ENCODE peak calls at places on chromosomes 7 and 10, in ten cellular contexts. V, A, Y, R, K, P, N, D, J and H are unnamed samples.

GRCh38 chr7:26490631-26491624 is 199.3 kb downstream of the SNX10 start:
- DNase-seq in V (no peak), A (no peak), Y (no peak), R (no peak), K (no peak), P (no peak), N (no peak), D (no peak), J (no peak), H (no peak)

GRCh38 chr10:75476569-75476968 is 45.1 kb downstream of the LRMDA start:
- DNase-seq in V (no peak), A (no peak), Y (no peak), R (no peak), K (no peak), P (no peak), N (no peak), D (no peak), J (no peak), H (no peak)

GRCh38 chr10:129169115-129169514 is 297.9 kb upstream of the MGMT start:
- DNase-seq in V (no peak), A (no peak), Y (no peak), R (no peak), K (no peak), P (no peak), N (no peak), D (no peak), J (no peak), H (no peak)

GRCh38 chr7:42272793-42273665 is 36.0 kb upstream of the GLI3 start:
- DNase-seq in V (no peak), A (peak), Y (no peak), R (no peak), K (peak), P (peak), N (no peak), D (no peak), J (no peak), H (no peak)

GRCh38 chr10:103772096-103772845 is 83.1 kb downstream of the SH3PXD2A start:
- DNase-seq in V (peak), A (peak), Y (peak), R (peak), K (peak), P (peak), N (peak), D (no peak), J (peak), H (peak)

GRCh38 chr7:464712-465461 is 54.8 kb downstream of the PDGFA start:
- DNase-seq in V (no peak), A (no peak), Y (no peak), R (peak), K (peak), P (no peak), N (no peak), D (no peak), J (peak), H (no peak)

GRCh38 chr10:112813866-112814596 is 136.0 kb upstream of the TCF7L2 start:
- DNase-seq in V (no peak), A (no peak), Y (no peak), R (no peak), K (no peak), P (no peak), N (no peak), D (no peak), J (no peak), H (no peak)

GRCh38 chr7:103547451-103548284 is 101.7 kb upstream of the SLC26A5 start:
- DNase-seq in V (no peak), A (no peak), Y (no peak), R (no peak), K (no peak), P (no peak), N (no peak), D (no peak), J (no peak), H (no peak)

GRCh38 chr10:1174022-1174421 is 117.8 kb downstream of the WDR37 start:
- DNase-seq in V (no peak), A (no peak), Y (no peak), R (no peak), K (no peak), P (no peak), N (no peak), D (no peak), J (peak), H (no peak)

GRCh38 chr10:5628798-5629788 is 37.3 kb downstream of the ASB13 start:
- DNase-seq in V (no peak), A (no peak), Y (no peak), R (no peak), K (peak), P (no peak), N (no peak), D (no peak), J (no peak), H (peak)

GRCh38 chr10:107232013-107232412 is 67.5 kb upstream of the SORCS1 start:
- DNase-seq in V (no peak), A (no peak), Y (no peak), R (no peak), K (no peak), P (no peak), N (no peak), D (no peak), J (no peak), H (no peak)

GRCh38 chr10:12380999-12381398 is 31.7 kb downstream of the CAMK1D start:
- DNase-seq in V (no peak), A (no peak), Y (no peak), R (no peak), K (no peak), P (no peak), N (no peak), D (no peak), J (no peak), H (no peak)

GRCh38 chr10:123147635-123148413 is at the start of gene HMX2:
- DNase-seq in V (no peak), A (peak), Y (peak), R (no peak), K (no peak), P (no peak), N (peak), D (no peak), J (no peak), H (peak)

GRCh38 chr7:127253289-127254162 is 785 bp upstream of the GRM8 start:
- DNase-seq in V (peak), A (peak), Y (peak), R (peak), K (peak), P (peak), N (peak), D (no peak), J (peak), H (peak)

GRCh38 chr7:99390941-99391602 is 16.5 kb downstream of the ARPC1B start:
- DNase-seq in V (no peak), A (no peak), Y (no peak), R (no peak), K (no peak), P (no peak), N (no peak), D (no peak), J (no peak), H (no peak)

GRCh38 chr10:16566202-16566805 is 44.6 kb upstream of the C1QL3 start:
- DNase-seq in V (no peak), A (no peak), Y (no peak), R (no peak), K (no peak), P (no peak), N (no peak), D (no peak), J (no peak), H (no peak)

GRCh38 chr10:131803863-131804425 is 96.9 kb upstream of the PPP2R2D start:
- DNase-seq in V (no peak), A (no peak), Y (no peak), R (peak), K (no peak), P (no peak), N (no peak), D (no peak), J (no peak), H (no peak)

GRCh38 chr10:22325272-22325947 is 4.5 kb downstream of the BMI1 start:
- DNase-seq in V (peak), A (peak), Y (peak), R (peak), K (peak), P (no peak), N (peak), D (no peak), J (peak), H (peak)

GRCh38 chr7:86904949-86905834 is 154.3 kb downstream of the ELAPOR2 start:
- DNase-seq in V (peak), A (no peak), Y (peak), R (no peak), K (peak), P (peak), N (no peak), D (no peak), J (no peak), H (no peak)

GRCh38 chr10:71222541-71223364 is 10.4 kb downstream of the UNC5B start:
- DNase-seq in V (no peak), A (peak), Y (no peak), R (peak), K (peak), P (no peak), N (no peak), D (peak), J (peak), H (no peak)

GRCh38 chr7:74020396-74020795 is 7.6 kb upstream of the ELN start:
- DNase-seq in V (no peak), A (no peak), Y (no peak), R (no peak), K (no peak), P (no peak), N (no peak), D (no peak), J (no peak), H (no peak)

GRCh38 chr7:1523838-1524237 is 6.7 kb upstream of the MAFK start:
- DNase-seq in V (no peak), A (no peak), Y (no peak), R (no peak), K (no peak), P (no peak), N (no peak), D (no peak), J (no peak), H (no peak)

GRCh38 chr10:61989995-61990760 is 88.7 kb downstream of the ARID5B start:
- DNase-seq in V (no peak), A (no peak), Y (no peak), R (no peak), K (no peak), P (no peak), N (no peak), D (no peak), J (no peak), H (no peak)

GRCh38 chr7:20307119-20307518 is 23.6 kb upstream of the ITGB8 start:
- DNase-seq in V (no peak), A (no peak), Y (no peak), R (no peak), K (peak), P (peak), N (no peak), D (no peak), J (no peak), H (peak)

GRCh38 chr10:3869036-3869435 is 84.0 kb upstream of the KLF6 start:
- DNase-seq in V (no peak), A (no peak), Y (no peak), R (no peak), K (no peak), P (no peak), N (no peak), D (no peak), J (no peak), H (no peak)

GRCh38 chr7:100373261-100373831 is at the start of gene PILRA:
- DNase-seq in V (no peak), A (no peak), Y (no peak), R (no peak), K (peak), P (no peak), N (no peak), D (no peak), J (no peak), H (no peak)

GRCh38 chr10:29951441-29951931 is 107.9 kb downstream of the JCAD start:
- DNase-seq in V (no peak), A (no peak), Y (no peak), R (no peak), K (peak), P (peak), N (no peak), D (no peak), J (no peak), H (no peak)

GRCh38 chr10:75977146-75977545 is 545.7 kb downstream of the LRMDA start:
- DNase-seq in V (no peak), A (no peak), Y (no peak), R (no peak), K (no peak), P (no peak), N (no peak), D (no peak), J (no peak), H (no peak)

GRCh38 chr10:132366499-132366898 is 30.5 kb upstream of the PWWP2B start:
- DNase-seq in V (no peak), A (no peak), Y (no peak), R (peak), K (no peak), P (no peak), N (no peak), D (no peak), J (peak), H (no peak)

GRCh38 chr7:12812111-12812510 is 124.7 kb downstream of the ARL4A start:
- DNase-seq in V (no peak), A (no peak), Y (no peak), R (no peak), K (no peak), P (no peak), N (no peak), D (no peak), J (no peak), H (no peak)

GRCh38 chr10:79393924-79394610 is 46.8 kb downstream of the PPIF start:
- DNase-seq in V (no peak), A (no peak), Y (no peak), R (no peak), K (no peak), P (no peak), N (no peak), D (no peak), J (no peak), H (no peak)

GRCh38 chr10:3830946-3831345 is 45.9 kb upstream of the KLF6 start:
- DNase-seq in V (no peak), A (no peak), Y (no peak), R (no peak), K (no peak), P (no peak), N (no peak), D (no peak), J (no peak), H (no peak)

GRCh38 chr10:80462986-80463741 is 9.1 kb downstream of the TSPAN14 start:
- DNase-seq in V (no peak), A (no peak), Y (peak), R (no peak), K (peak), P (no peak), N (no peak), D (no peak), J (no peak), H (no peak)

GRCh38 chr7:99789441-99790070 is 5.6 kb upstream of the CYP3A4 start:
- DNase-seq in V (no peak), A (no peak), Y (no peak), R (no peak), K (no peak), P (no peak), N (no peak), D (no peak), J (no peak), H (no peak)

GRCh38 chr10:124604214-124605000 is 139.8 kb downstream of the FAM53B start:
- DNase-seq in V (no peak), A (no peak), Y (no peak), R (no peak), K (no peak), P (no peak), N (no peak), D (no peak), J (no peak), H (no peak)

GRCh38 chr10:72802291-72803118 is 91.0 kb upstream of the OIT3 start:
- DNase-seq in V (no peak), A (no peak), Y (no peak), R (no peak), K (peak), P (no peak), N (no peak), D (no peak), J (no peak), H (peak)

GRCh38 chr10:127737563-127738511 is 852 bp downstream of the FOXI2 start:
- DNase-seq in V (peak), A (peak), Y (no peak), R (no peak), K (no peak), P (no peak), N (no peak), D (no peak), J (no peak), H (no peak)

GRCh38 chr7:151403764-151404163 is 6.1 kb downstream of the WDR86 start:
- DNase-seq in V (no peak), A (no peak), Y (no peak), R (no peak), K (peak), P (no peak), N (no peak), D (no peak), J (no peak), H (no peak)
- TF ChIP-seq CTCF in V (no peak), A (no peak), Y (no peak), R (no peak), K (no peak), P (no peak), N (no peak), D (no peak), J (no peak), H (no peak)

DNA sequence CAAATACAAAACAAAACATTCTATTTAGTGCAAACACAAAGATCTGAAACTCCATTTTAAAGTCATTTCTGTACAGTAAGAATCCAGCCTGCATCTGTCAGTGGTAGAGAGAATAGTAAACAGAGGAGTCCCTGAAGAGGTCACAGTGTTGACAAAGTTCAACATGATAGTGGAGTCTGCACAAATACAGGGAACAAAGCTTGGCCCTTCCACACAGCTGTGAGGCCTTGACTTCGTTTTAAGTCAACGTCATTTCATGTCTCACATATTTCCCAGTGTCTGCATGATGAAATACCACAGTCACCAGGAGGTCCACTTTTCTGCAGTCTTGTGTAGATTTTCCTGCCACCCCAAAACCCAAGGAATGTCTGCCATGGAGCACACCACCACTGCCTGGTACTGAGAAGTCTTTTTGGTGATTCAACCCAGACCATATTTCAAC is 33.0 kb downstream of the CYP26A1 start:
- DNase-seq in V (no peak), A (no peak), Y (no peak), R (no peak), K (no peak), P (peak), N (no peak), D (no peak), J (no peak), H (no peak)
- TF ChIP-seq CTCF in V (no peak), A (no peak), Y (no peak), R (no peak), K (no peak), P (no peak), N (no peak), D (no peak), J (no peak), H (no peak)

DNA sequence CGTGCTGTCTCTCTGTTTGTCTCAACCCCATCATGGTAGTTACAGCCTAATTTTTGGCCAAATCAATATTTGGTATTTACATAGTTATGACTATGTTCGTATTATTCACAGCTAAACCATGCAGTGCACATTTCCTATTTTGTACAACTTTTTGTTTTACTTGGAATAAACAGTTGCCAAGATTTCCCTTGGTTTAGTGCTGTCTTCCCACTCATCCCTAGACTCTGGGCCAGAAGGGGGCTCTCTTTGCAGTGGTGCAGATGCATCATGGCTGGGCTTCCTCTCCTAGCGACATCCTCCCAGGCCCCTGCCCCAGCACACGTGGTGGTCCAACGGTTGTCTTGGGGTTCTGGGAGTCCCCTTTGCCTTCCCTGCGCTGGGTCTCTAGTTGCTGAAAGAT is 151.6 kb downstream of the PTPN20 start:
- DNase-seq in V (no peak), A (peak), Y (no peak), R (no peak), K (peak), P (no peak), N (no peak), D (no peak), J (peak), H (no peak)
- TF ChIP-seq CTCF in V (peak), A (peak), Y (no peak), R (no peak), K (peak), P (peak), N (no peak), D (peak), J (peak), H (no peak)

GRCh38 chr10:96301616-96302015 is 2.6 kb upstream of the DNTT start:
- DNase-seq in V (no peak), A (no peak), Y (no peak), R (no peak), K (no peak), P (no peak), N (no peak), D (no peak), J (no peak), H (no peak)

GRCh38 chr10:96306516-96306915 is 2.3 kb downstream of the DNTT start:
- DNase-seq in V (no peak), A (no peak), Y (no peak), R (no peak), K (no peak), P (no peak), N (no peak), D (no peak), J (peak), H (no peak)

GRCh38 chr10:96305019-96305418 is 785 bp downstream of the DNTT start:
- DNase-seq in V (no peak), A (no peak), Y (no peak), R (no peak), K (no peak), P (no peak), N (no peak), D (no peak), J (no peak), H (no peak)

GRCh38 chr10:96299383-96299782 is 4.9 kb upstream of the DNTT start:
- DNase-seq in V (no peak), A (no peak), Y (no peak), R (no peak), K (no peak), P (no peak), N (no peak), D (no peak), J (no peak), H (no peak)

DNA sequence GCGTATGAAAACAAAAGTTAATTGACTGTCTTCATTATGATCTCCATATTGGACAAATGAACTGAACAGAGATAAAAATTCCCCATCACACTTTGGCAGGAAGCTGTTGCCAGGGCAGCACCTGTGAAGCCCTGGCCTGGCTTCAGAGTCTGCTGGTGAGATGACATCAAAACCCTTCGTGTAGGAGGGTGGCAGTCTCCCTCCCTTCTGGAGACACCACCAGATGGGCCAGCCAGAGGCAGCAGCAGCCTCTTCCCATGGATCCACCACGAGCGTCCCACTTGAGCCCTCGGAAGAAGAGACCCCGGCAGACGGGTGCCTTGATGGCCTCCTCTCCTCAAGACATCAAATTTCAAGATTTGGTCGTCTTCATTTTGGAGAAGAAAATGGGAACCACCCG is at the start of gene DNTT:
- DNase-seq in V (no peak), A (no peak), Y (no peak), R (no peak), K (no peak), P (no peak), N (no peak), D (no peak), J (no peak), H (no peak)
- TF ChIP-seq CTCF in V (no peak), A (no peak), Y (no peak), R (no peak), K (no peak), P (no peak), N (no peak), D (no peak), J (no peak), H (no peak)